ENCODE peak calls at places on chromosomes 3 and 15, in nine cellular contexts. Q, Y, J, S, U, K, L, G and C are unnamed samples.
A peak's percentile ranks its signal among the peaks of the same experiment; 100 is the strongest.

GRCh38 chr3:87122766-87123165 is 104.3 kb upstream of the CHMP2B start:
- DNase-seq in K (no peak), G (no peak), Y (no peak), U (no peak), L (no peak), S (no peak), Q (no peak), J (no peak), C (no peak)

GRCh38 chr3:119352863-119353527 is 58.8 kb downstream of the ARHGAP31 start:
- DNase-seq in L (peak; percentile 50), U (peak; percentile 62), Y (no peak), K (peak; percentile 50), S (peak; percentile 54), Q (no peak), J (no peak), G (peak; percentile 86), C (no peak)

GRCh38 chr3:145032790-145033189 is 1061.2 kb downstream of the DIPK2A start:
- DNase-seq in J (no peak), L (no peak), U (peak; percentile 11), Q (no peak), S (no peak), Y (no peak), G (no peak), K (no peak), C (no peak)

GRCh38 chr15:94263341-94264273 is 32.2 kb downstream of the MCTP2 start:
- DNase-seq in J (no peak), Q (no peak), G (no peak), K (no peak), U (no peak), Y (no peak), L (no peak), S (no peak), C (no peak)

GRCh38 chr15:51089699-51090098 is 5.0 kb downstream of the TNFAIP8L3 start:
- DNase-seq in S (no peak), Y (no peak), J (no peak), Q (no peak), U (no peak), G (peak; percentile 38), K (no peak), L (peak; percentile 27), C (no peak)

GRCh38 chr15:100878130-100878529 is 1.5 kb upstream of the ALDH1A3 start:
- DNase-seq in U (no peak), L (no peak), K (no peak), S (no peak), Q (no peak), G (no peak), Y (no peak), J (no peak), C (no peak)

GRCh38 chr15:84681822-84682221 is 23.8 kb upstream of the NMB start:
- DNase-seq in G (peak; percentile 83), S (no peak), L (no peak), U (no peak), J (no peak), Y (no peak), K (no peak), Q (no peak), C (no peak)

GRCh38 chr3:127738192-127738840 is 65.6 kb downstream of the ABTB1 start:
- DNase-seq in S (no peak), Y (peak; percentile 67), G (peak; percentile 81), U (peak; percentile 57), L (peak; percentile 81), K (peak; percentile 38), Q (no peak), J (peak; percentile 74), C (peak; percentile 22)

GRCh38 chr15:29636140-29636539 is 186.1 kb downstream of the TJP1 start:
- DNase-seq in K (no peak), U (no peak), Q (no peak), L (no peak), G (no peak), S (no peak), J (peak; percentile 56), Y (no peak), C (no peak)

GRCh38 chr3:42229942-42230688 is 35.9 kb downstream of the CCK start:
- DNase-seq in J (no peak), L (peak; percentile 52), U (peak; percentile 75), S (peak; percentile 86), Q (no peak), G (peak; percentile 69), K (peak; percentile 67), Y (no peak), C (peak; percentile 50)

GRCh38 chr3:179929091-179929529 is 107.6 kb downstream of the PEX5L start:
- DNase-seq in Q (peak; percentile 18), K (peak; percentile 68), Y (no peak), G (peak; percentile 73), L (peak; percentile 57), U (peak; percentile 73), J (peak; percentile 30), S (peak; percentile 78), C (peak; percentile 87)

GRCh38 chr3:66047321-66048050 is 8.8 kb upstream of the MAGI1 start:
- DNase-seq in L (no peak), G (peak; percentile 92), S (no peak), K (no peak), Q (no peak), J (no peak), Y (no peak), U (no peak), C (no peak)
- TF ChIP-seq CTCF in L (no peak), G (peak; percentile 15), S (no peak), K (no peak), Q (no peak), J (no peak), Y (no peak), U (no peak), C (no peak)

DNA sequence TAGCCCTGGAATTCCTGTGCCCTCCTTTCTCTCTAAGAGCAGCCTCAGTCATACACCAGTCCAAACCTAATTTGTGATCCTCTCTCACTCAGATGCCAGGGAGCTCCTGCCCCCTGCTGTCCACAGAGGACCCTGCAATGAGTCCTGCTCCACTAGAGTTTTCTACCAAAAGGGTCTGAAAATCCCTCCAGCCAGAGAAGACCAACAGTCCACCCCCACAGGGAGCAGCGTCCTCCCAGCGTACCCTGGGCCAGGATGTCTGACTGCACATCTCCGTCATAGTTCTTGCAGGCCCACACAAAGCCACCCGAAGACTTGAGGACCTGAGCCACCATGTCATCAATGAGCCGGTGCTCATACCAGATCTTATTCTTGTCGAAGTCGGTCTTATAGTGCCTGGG is 15.4 kb downstream of the IDH2 start:
- DNase-seq in Y (peak; percentile 83), U (peak; percentile 68), L (peak; percentile 68), S (peak; percentile 67), J (peak; percentile 63), G (peak; percentile 53), Q (no peak), K (no peak), C (peak; percentile 61)
- H3K27ac ChIP-seq in Y (no peak overlapping the region), U (no peak overlapping the region), L (peak overlapping the region; percentile 13), S (no peak overlapping the region), J (no peak overlapping the region), G (no peak overlapping the region), Q (no peak overlapping the region), K (no peak overlapping the region), C (no peak overlapping the region)

GRCh38 chr3:7401418-7401817 is 540.5 kb downstream of the GRM7 start:
- DNase-seq in Y (no peak), S (no peak), L (no peak), J (no peak), G (no peak), Q (no peak), U (no peak), K (no peak), C (no peak)

GRCh38 chr3:7396534-7396933 is 535.6 kb downstream of the GRM7 start:
- DNase-seq in L (no peak), G (no peak), J (no peak), U (no peak), K (no peak), S (no peak), Y (no peak), Q (no peak), C (no peak)

GRCh38 chr3:7397097-7397496 is 536.2 kb downstream of the GRM7 start:
- DNase-seq in L (no peak), G (no peak), U (no peak), Q (no peak), Y (no peak), S (no peak), K (no peak), J (no peak), C (no peak)

GRCh38 chr3:7400360-7400759 is 539.4 kb downstream of the GRM7 start:
- DNase-seq in L (no peak), U (no peak), Y (no peak), Q (no peak), J (no peak), S (no peak), G (no peak), K (no peak), C (no peak)
- H3K4me3 ChIP-seq in L (no peak overlapping the region), U (no peak overlapping the region), Y (no peak overlapping the region), Q (no peak overlapping the region), J (no peak overlapping the region), S (no peak overlapping the region), G (no peak overlapping the region), K (no peak overlapping the region), C (no peak overlapping the region)

GRCh38 chr15:96356494-96357455 is 26.3 kb downstream of the NR2F2 start:
- DNase-seq in G (peak; percentile 88), J (peak; percentile 89), K (peak; percentile 83), Q (peak; percentile 82), L (peak; percentile 84), U (peak; percentile 87), S (peak; percentile 87), Y (peak; percentile 87), C (peak; percentile 63)

GRCh38 chr15:96353378-96353930 is 23.0 kb downstream of the NR2F2 start:
- DNase-seq in K (no peak), Y (no peak), Q (no peak), J (no peak), L (no peak), G (no peak), S (peak; percentile 14), U (no peak), C (no peak)

GRCh38 chr15:96353931-96354730 is 23.6 kb downstream of the NR2F2 start:
- DNase-seq in K (peak; percentile 61), L (no peak), U (peak; percentile 22), Q (peak; percentile 71), Y (peak; percentile 79), G (peak; percentile 72), J (no peak), S (peak; percentile 80), C (no peak)

GRCh38 chr15:96355561-96356129 is 25.1 kb downstream of the NR2F2 start:
- DNase-seq in J (no peak), G (no peak), S (peak; percentile 6), K (no peak), U (no peak), L (no peak), Y (no peak), Q (no peak), C (no peak)

DNA sequence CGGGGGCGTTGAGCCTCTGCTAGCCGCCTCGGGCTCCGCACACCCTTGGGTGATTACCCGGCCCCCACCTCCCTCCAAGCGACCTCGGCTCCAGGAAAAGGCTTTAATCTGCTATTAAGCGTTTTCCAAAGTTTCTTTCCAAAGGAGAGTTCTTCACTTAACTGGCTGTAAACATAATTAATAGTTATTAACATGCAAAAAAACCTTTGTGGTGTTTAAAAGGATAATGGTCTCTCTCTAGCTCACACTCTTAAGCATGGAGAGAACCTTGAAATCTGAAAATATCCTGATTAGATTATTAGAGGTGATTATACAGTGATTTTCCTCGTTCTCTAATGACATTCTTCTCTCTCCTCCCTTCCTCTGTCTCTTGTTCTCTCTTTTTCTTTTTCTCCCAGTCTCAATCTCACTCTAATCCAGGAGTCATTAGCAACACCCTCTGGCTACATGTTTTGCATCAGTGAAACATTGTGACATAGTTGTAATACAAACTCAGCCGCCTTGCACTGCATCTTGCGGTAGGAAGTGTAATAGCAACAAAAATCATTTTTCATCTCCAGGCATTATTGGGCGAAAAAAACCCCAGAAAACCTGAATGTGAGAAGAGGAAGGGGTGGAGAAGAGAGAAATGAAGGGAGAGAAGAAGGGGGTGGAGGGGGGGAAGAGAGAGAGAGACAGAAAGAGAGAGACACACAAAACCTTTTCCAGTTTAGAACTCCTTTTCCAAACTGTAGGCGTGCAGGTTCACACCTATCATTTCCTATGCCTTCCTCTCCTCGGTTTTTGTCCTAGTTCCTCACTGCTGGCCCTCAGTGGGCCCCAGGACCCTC is 24.4 kb downstream of the NR2F2 start:
- DNase-seq in J (no peak), G (peak; percentile 89), L (peak; percentile 76), Y (no peak), U (peak; percentile 69), S (no peak), K (peak; percentile 57), Q (no peak), C (no peak)
- TF ChIP-seq CTCF in J (no peak), G (peak; percentile 57), L (peak; percentile 26), Y (peak; percentile 14), U (peak; percentile 52), S (no peak), K (no peak), Q (peak; percentile 49), C (no peak)